ENCODE peak calls at places on chromosome 2, in four cellular contexts. One of them, this sample, is unnamed.

GRCh38 chr2:66576381-66577330 is 141.7 kb downstream of the MEIS1 start:
- DNase-seq in HL-60: no peak
- DNase-seq in K562: no peak
- DNase-seq in GM12878: no peak
- DNase-seq in this sample: no peak

GRCh38 chr2:200862532-200863000 is 1.9 kb downstream of the CLK1 start:
- DNase-seq in HL-60: no peak
- DNase-seq in K562: peak
- DNase-seq in GM12878: peak
- DNase-seq in this sample: no peak

GRCh38 chr2:30627162-30627561 is 180.1 kb downstream of the CAPN13 start:
- DNase-seq in HL-60: no peak
- DNase-seq in K562: no peak
- DNase-seq in GM12878: peak
- DNase-seq in this sample: no peak

GRCh38 chr2:45739796-45740485 is 88.5 kb downstream of the PRKCE start:
- DNase-seq in HL-60: no peak
- DNase-seq in K562: no peak
- DNase-seq in GM12878: no peak
- DNase-seq in this sample: no peak

GRCh38 chr2:8149985-8150547 is 531.8 kb upstream of the ID2 start:
- DNase-seq in HL-60: no peak
- DNase-seq in K562: no peak
- DNase-seq in GM12878: no peak
- DNase-seq in this sample: no peak

GRCh38 chr2:207166349-207167128 is 791 bp upstream of the KLF7 start:
- DNase-seq in HL-60: peak
- DNase-seq in K562: peak
- DNase-seq in GM12878: no peak
- DNase-seq in this sample: peak

GRCh38 chr2:64192570-64193192 is 48.5 kb upstream of the PELI1 start:
- DNase-seq in HL-60: peak
- DNase-seq in K562: no peak
- DNase-seq in GM12878: no peak
- DNase-seq in this sample: no peak

GRCh38 chr2:207474871-207475485 is 54.8 kb upstream of the CREB1 start:
- DNase-seq in HL-60: peak
- DNase-seq in K562: peak
- DNase-seq in GM12878: no peak
- DNase-seq in this sample: no peak

GRCh38 chr2:196748123-196748522 is 51.4 kb downstream of the GTF3C3 start:
- DNase-seq in HL-60: no peak
- DNase-seq in K562: no peak
- DNase-seq in GM12878: no peak
- DNase-seq in this sample: no peak

GRCh38 chr2:239008004-239008403 is 160.1 kb downstream of the TWIST2 start:
- DNase-seq in HL-60: no peak
- DNase-seq in K562: no peak
- DNase-seq in GM12878: no peak
- DNase-seq in this sample: no peak

GRCh38 chr2:96952976-96953610 is 33.3 kb downstream of the FAM178B start:
- DNase-seq in HL-60: no peak
- DNase-seq in K562: no peak
- DNase-seq in GM12878: no peak
- DNase-seq in this sample: no peak

GRCh38 chr2:221539246-221539645 is 32.9 kb downstream of the EPHA4 start:
- DNase-seq in HL-60: no peak
- DNase-seq in K562: no peak
- DNase-seq in GM12878: no peak
- DNase-seq in this sample: no peak

GRCh38 chr2:54353216-54353615 is 97.2 kb upstream of the TSPYL6 start:
- DNase-seq in HL-60: no peak
- DNase-seq in K562: no peak
- DNase-seq in GM12878: no peak
- DNase-seq in this sample: no peak

GRCh38 chr2:170605862-170606261 is 109.3 kb upstream of the SP5 start:
- DNase-seq in HL-60: no peak
- DNase-seq in K562: peak
- DNase-seq in GM12878: no peak
- DNase-seq in this sample: no peak

GRCh38 chr2:237444026-237444425 is 30.1 kb upstream of the COL6A3 start:
- DNase-seq in HL-60: no peak
- DNase-seq in K562: no peak
- DNase-seq in GM12878: no peak
- DNase-seq in this sample: no peak

GRCh38 chr2:62030902-62031301 is 125.4 kb downstream of the COMMD1 start:
- DNase-seq in HL-60: no peak
- DNase-seq in K562: no peak
- DNase-seq in GM12878: no peak
- DNase-seq in this sample: no peak

GRCh38 chr2:65374555-65374954 is 57.8 kb downstream of the SPRED2 start:
- DNase-seq in HL-60: no peak
- DNase-seq in K562: no peak
- DNase-seq in GM12878: no peak
- DNase-seq in this sample: no peak

GRCh38 chr2:31150120-31150670 is 12.0 kb upstream of the GALNT14 start:
- DNase-seq in HL-60: no peak
- DNase-seq in K562: no peak
- DNase-seq in GM12878: no peak
- DNase-seq in this sample: no peak

GRCh38 chr2:164756773-164757172 is 84.8 kb downstream of the COBLL1 start:
- DNase-seq in HL-60: no peak
- DNase-seq in K562: no peak
- DNase-seq in GM12878: no peak
- DNase-seq in this sample: no peak

GRCh38 chr2:5373200-5373599 is 319.0 kb upstream of the SOX11 start:
- DNase-seq in HL-60: no peak
- DNase-seq in K562: no peak
- DNase-seq in GM12878: no peak
- DNase-seq in this sample: no peak

GRCh38 chr2:234051374-234052070 is 1.0 kb downstream of the SPP2 start:
- DNase-seq in HL-60: no peak
- DNase-seq in K562: no peak
- DNase-seq in GM12878: no peak
- DNase-seq in this sample: no peak

DNA sequence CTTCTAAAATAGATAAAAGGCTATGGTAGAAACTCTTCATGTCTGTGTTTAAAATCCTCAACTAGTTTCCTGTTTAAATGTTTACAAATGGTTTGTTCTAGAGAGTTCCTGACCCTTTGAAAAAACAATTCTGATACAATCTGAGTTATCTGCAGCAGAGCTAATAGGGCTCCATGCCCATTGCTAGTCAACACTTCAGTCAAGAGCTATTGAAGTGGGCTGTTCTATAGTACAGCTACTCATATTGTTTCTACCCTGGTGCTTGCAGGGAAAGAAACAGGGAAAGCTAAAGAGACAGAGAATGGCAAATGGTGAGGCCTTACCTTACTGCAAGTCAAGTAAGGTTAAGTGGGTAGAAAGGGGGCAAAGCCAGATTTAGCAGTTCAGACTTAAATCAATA is 112.3 kb upstream of the CAVIN2 start:
- DNase-seq in HL-60: no peak
- DNase-seq in K562: no peak
- DNase-seq in GM12878: no peak
- DNase-seq in this sample: no peak
- TF ChIP-seq SPI1 in HL-60: no peak
- TF ChIP-seq SPI1 in K562: no peak
- TF ChIP-seq SPI1 in GM12878: no peak
- TF ChIP-seq SPI1 in this sample: no peak

DNA sequence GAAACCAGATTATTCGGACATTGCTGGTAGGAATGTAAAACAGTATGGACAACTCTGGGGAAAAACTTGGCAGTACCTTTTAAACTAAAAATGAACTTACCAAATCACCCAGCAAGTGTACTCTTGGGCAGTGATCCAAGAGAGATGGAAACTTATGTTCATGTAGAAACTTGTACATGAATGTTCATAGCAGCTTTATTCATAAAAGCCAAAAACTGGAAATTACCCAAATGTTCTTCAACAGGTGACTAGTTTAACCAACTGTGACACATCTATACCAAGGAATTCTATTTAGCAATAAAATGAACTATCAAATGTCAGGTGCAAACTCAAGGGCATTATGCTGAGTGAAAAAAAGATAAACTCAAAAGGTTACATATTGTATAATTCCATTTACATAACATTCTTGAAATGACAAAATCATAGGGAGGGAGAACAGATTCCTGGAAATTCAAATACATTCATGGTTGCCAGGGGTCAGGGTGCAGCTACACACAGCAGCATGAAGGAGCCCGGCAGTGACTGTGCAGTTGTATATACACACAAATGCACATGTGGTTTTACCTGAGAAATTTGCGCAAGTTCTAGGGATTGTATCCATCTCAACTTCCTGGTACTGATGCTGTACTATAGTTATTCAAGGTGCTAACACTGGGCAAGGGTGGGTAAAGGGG is 3.5 kb upstream of the RNU4ATAC start:
- DNase-seq in HL-60: no peak
- DNase-seq in K562: no peak
- DNase-seq in GM12878: no peak
- DNase-seq in this sample: no peak
- TF ChIP-seq POLR2AphosphoS5 in HL-60: no peak
- TF ChIP-seq POLR2AphosphoS5 in K562: no peak
- TF ChIP-seq POLR2AphosphoS5 in GM12878: no peak
- TF ChIP-seq POLR2AphosphoS5 in this sample: no peak

DNA sequence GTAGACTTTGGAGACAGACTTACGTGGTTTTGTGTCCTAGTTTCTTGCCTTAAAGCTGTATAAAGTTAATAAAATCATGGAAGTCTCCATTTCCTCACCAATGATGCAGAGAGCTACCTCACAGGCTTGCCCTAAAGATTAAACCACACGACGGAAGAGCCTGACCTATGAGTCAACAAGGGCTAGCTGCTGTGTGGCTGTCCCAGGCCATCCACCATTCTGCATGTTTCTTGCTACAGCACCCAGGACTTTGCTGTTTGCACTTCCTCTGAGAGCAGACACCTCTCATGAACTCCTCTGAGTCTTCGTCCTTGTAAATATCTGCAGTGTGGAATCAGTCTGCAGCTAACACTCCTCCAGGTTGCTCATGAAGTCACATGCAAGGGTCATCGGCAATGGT is 160.0 kb upstream of the TRIB2 start:
- DNase-seq in HL-60: no peak
- DNase-seq in K562: peak
- DNase-seq in GM12878: no peak
- DNase-seq in this sample: no peak
- TF ChIP-seq SPI1 in HL-60: no peak
- TF ChIP-seq SPI1 in K562: no peak
- TF ChIP-seq SPI1 in GM12878: no peak
- TF ChIP-seq SPI1 in this sample: no peak

GRCh38 chr2:73175663-73176204 is 26.6 kb upstream of the NOTO start:
- DNase-seq in HL-60: peak
- DNase-seq in K562: peak
- DNase-seq in GM12878: no peak
- DNase-seq in this sample: no peak
- TF ChIP-seq POLR2AphosphoS5 in HL-60: no peak
- TF ChIP-seq POLR2AphosphoS5 in K562: peak
- TF ChIP-seq POLR2AphosphoS5 in GM12878: no peak
- TF ChIP-seq POLR2AphosphoS5 in this sample: no peak

GRCh38 chr2:112027767-112028166 is 27.3 kb upstream of the TMEM87B start:
- DNase-seq in HL-60: no peak
- DNase-seq in K562: no peak
- DNase-seq in GM12878: no peak
- DNase-seq in this sample: no peak
- TF ChIP-seq SPI1 in HL-60: no peak
- TF ChIP-seq SPI1 in K562: no peak
- TF ChIP-seq SPI1 in GM12878: no peak
- TF ChIP-seq SPI1 in this sample: no peak